ENCODE peak calls at places on chromosome 19, in six cellular contexts. J, V, Y, X, P and F are unnamed samples.

GRCh38 chr19:33413426-33413725 is 39.9 kb downstream of the CEBPG start:
- DNase-seq in J (no peak), V (no peak), Y (peak; percentile 9), X (no peak), P (no peak), F (no peak)

GRCh38 chr19:17862711-17863519 is 3.2 kb downstream of the RPL18A start:
- DNase-seq in J (no peak), V (no peak), Y (no peak), X (no peak), P (no peak), F (no peak)

GRCh38 chr19:50629801-50630200 is 9.9 kb downstream of the SYT3 start:
- DNase-seq in J (no peak), V (no peak), Y (no peak), X (no peak), P (no peak), F (no peak)

GRCh38 chr19:271856-272255 is 19.3 kb downstream of the PLPP2 start:
- DNase-seq in J (no peak), V (no peak), Y (no peak), X (peak; percentile 2), P (no peak), F (no peak)

GRCh38 chr19:16375157-16375935 is 50.7 kb downstream of the KLF2 start:
- DNase-seq in J (no peak), V (no peak), Y (no peak), X (no peak), P (no peak), F (no peak)

GRCh38 chr19:4089400-4089908 is 22.8 kb upstream of the ZBTB7A start:
- DNase-seq in J (peak; percentile 52), V (no peak), Y (no peak), X (peak; percentile 87), P (no peak), F (no peak)

GRCh38 chr19:33381101-33381500 is 7.6 kb downstream of the CEBPG start:
- DNase-seq in J (no peak), V (no peak), Y (no peak), X (no peak), P (no peak), F (no peak)

GRCh38 chr19:46201413-46202310 is 27.9 kb upstream of the IGFL1 start:
- DNase-seq in J (no peak), V (no peak), Y (peak; percentile 28), X (no peak), P (no peak), F (no peak)

GRCh38 chr19:24078688-24079087 is 8.3 kb upstream of the ZNF254 start:
- DNase-seq in J (no peak), V (no peak), Y (no peak), X (no peak), P (no peak), F (no peak)

GRCh38 chr19:6779204-6779603 is 6.7 kb downstream of the VAV1 start:
- DNase-seq in J (no peak), V (no peak), Y (no peak), X (no peak), P (no peak), F (no peak)

GRCh38 chr19:39917561-39918182 is 16.8 kb downstream of the FCGBP start:
- DNase-seq in J (no peak), V (no peak), Y (no peak), X (peak; percentile 21), P (no peak), F (no peak)

GRCh38 chr19:39099341-39099740 is 15.2 kb downstream of the ACP7 start:
- DNase-seq in J (no peak), V (no peak), Y (no peak), X (no peak), P (no peak), F (no peak)

GRCh38 chr19:37172368-37173366 is at the start of gene ZNF585A:
- DNase-seq in J (peak; percentile 76), V (peak; percentile 87), Y (peak; percentile 91), X (peak; percentile 84), P (peak; percentile 92), F (peak; percentile 85)

GRCh38 chr19:23764781-23765180 is 6.1 kb upstream of the ZNF681 start:
- DNase-seq in J (no peak), V (no peak), Y (no peak), X (no peak), P (no peak), F (no peak)

GRCh38 chr19:7460562-7460966 is 28.3 kb downstream of the PEX11G start:
- DNase-seq in J (no peak), V (no peak), Y (no peak), X (no peak), P (no peak), F (no peak)

GRCh38 chr19:3514930-3515329 is 8.8 kb downstream of the FZR1 start:
- DNase-seq in J (no peak), V (no peak), Y (no peak), X (no peak), P (no peak), F (no peak)

GRCh38 chr19:35449347-35450043 is 1.4 kb downstream of the FFAR2 start:
- DNase-seq in J (no peak), V (no peak), Y (peak; percentile 11), X (no peak), P (no peak), F (no peak)